ENCODE peak calls at places on chromosomes 6 and 20, in eight cellular contexts. One of them, this sample, is unnamed. For H3K36me3, the result is how much of the 10 kb centered on the place peaks cover.

GRCh38 chr6:96899019-96899418 is 1.3 kb upstream of the NDUFAF4 start:
- DNase-seq in A673: peak
- DNase-seq in left ventricle myocardium inferior: no peak
- DNase-seq in kidney: no peak
- DNase-seq in neuronal stem cell: no peak
- DNase-seq in small intestine: peak
- DNase-seq in heart left ventricle: no peak
- DNase-seq in upper lobe of right lung: no peak
- DNase-seq in this sample: no peak

GRCh38 chr6:159151266-159151855 is 17.8 kb upstream of the FNDC1 start:
- DNase-seq in A673: peak
- DNase-seq in left ventricle myocardium inferior: peak
- DNase-seq in kidney: no peak
- DNase-seq in neuronal stem cell: no peak
- DNase-seq in small intestine: peak
- DNase-seq in heart left ventricle: peak
- DNase-seq in upper lobe of right lung: no peak
- DNase-seq in this sample: no peak

GRCh38 chr6:134437376-134437775 is 119.5 kb upstream of the SGK1 start:
- DNase-seq in A673: peak
- DNase-seq in left ventricle myocardium inferior: no peak
- DNase-seq in kidney: no peak
- DNase-seq in neuronal stem cell: no peak
- DNase-seq in small intestine: peak
- DNase-seq in heart left ventricle: no peak
- DNase-seq in upper lobe of right lung: no peak
- DNase-seq in this sample: no peak

GRCh38 chr6:165988757-165989456 is 178.7 kb downstream of the TBXT start:
- DNase-seq in A673: no peak
- DNase-seq in left ventricle myocardium inferior: no peak
- DNase-seq in kidney: peak
- DNase-seq in neuronal stem cell: no peak
- DNase-seq in small intestine: no peak
- DNase-seq in heart left ventricle: no peak
- DNase-seq in upper lobe of right lung: no peak
- DNase-seq in this sample: no peak

GRCh38 chr6:143806282-143807102 is 36.6 kb upstream of the LTV1 start:
- DNase-seq in A673: no peak
- DNase-seq in left ventricle myocardium inferior: no peak
- DNase-seq in kidney: no peak
- DNase-seq in neuronal stem cell: no peak
- DNase-seq in small intestine: no peak
- DNase-seq in heart left ventricle: no peak
- DNase-seq in upper lobe of right lung: no peak
- DNase-seq in this sample: no peak

GRCh38 chr6:43820486-43820885 is 50.5 kb downstream of the VEGFA start:
- DNase-seq in A673: no peak
- DNase-seq in left ventricle myocardium inferior: no peak
- DNase-seq in kidney: peak
- DNase-seq in neuronal stem cell: no peak
- DNase-seq in small intestine: no peak
- DNase-seq in heart left ventricle: no peak
- DNase-seq in upper lobe of right lung: no peak
- DNase-seq in this sample: no peak

GRCh38 chr6:11282875-11283274 is 50.4 kb upstream of the NEDD9 start:
- DNase-seq in A673: no peak
- DNase-seq in left ventricle myocardium inferior: no peak
- DNase-seq in kidney: no peak
- DNase-seq in neuronal stem cell: no peak
- DNase-seq in small intestine: no peak
- DNase-seq in heart left ventricle: no peak
- DNase-seq in upper lobe of right lung: no peak
- DNase-seq in this sample: no peak

GRCh38 chr6:30686908-30687658 is 638 bp upstream of the PPP1R18 start:
- DNase-seq in A673: peak
- DNase-seq in left ventricle myocardium inferior: peak
- DNase-seq in kidney: peak
- DNase-seq in neuronal stem cell: peak
- DNase-seq in small intestine: peak
- DNase-seq in heart left ventricle: peak
- DNase-seq in upper lobe of right lung: peak
- DNase-seq in this sample: no peak

GRCh38 chr6:24980507-24981384 is 45.0 kb upstream of the RIPOR2 start:
- DNase-seq in A673: peak
- DNase-seq in left ventricle myocardium inferior: no peak
- DNase-seq in kidney: no peak
- DNase-seq in neuronal stem cell: peak
- DNase-seq in small intestine: no peak
- DNase-seq in heart left ventricle: no peak
- DNase-seq in upper lobe of right lung: no peak
- DNase-seq in this sample: peak

GRCh38 chr6:154548130-154548830 is 37.8 kb upstream of the CNKSR3 start:
- DNase-seq in A673: no peak
- DNase-seq in left ventricle myocardium inferior: peak
- DNase-seq in kidney: peak
- DNase-seq in neuronal stem cell: no peak
- DNase-seq in small intestine: peak
- DNase-seq in heart left ventricle: no peak
- DNase-seq in upper lobe of right lung: no peak
- DNase-seq in this sample: no peak

GRCh38 chr6:15714658-15715057 is 51.8 kb upstream of the DTNBP1 start:
- DNase-seq in A673: no peak
- DNase-seq in left ventricle myocardium inferior: no peak
- DNase-seq in kidney: no peak
- DNase-seq in neuronal stem cell: no peak
- DNase-seq in small intestine: no peak
- DNase-seq in heart left ventricle: no peak
- DNase-seq in upper lobe of right lung: no peak
- DNase-seq in this sample: no peak

GRCh38 chr20:8334641-8335040 is 202.6 kb downstream of the PLCB1 start:
- DNase-seq in A673: no peak
- DNase-seq in left ventricle myocardium inferior: no peak
- DNase-seq in kidney: no peak
- DNase-seq in neuronal stem cell: no peak
- DNase-seq in small intestine: peak
- DNase-seq in heart left ventricle: no peak
- DNase-seq in upper lobe of right lung: no peak
- DNase-seq in this sample: no peak

GRCh38 chr20:8335059-8335458 is 203.0 kb downstream of the PLCB1 start:
- DNase-seq in A673: no peak
- DNase-seq in left ventricle myocardium inferior: no peak
- DNase-seq in kidney: no peak
- DNase-seq in neuronal stem cell: no peak
- DNase-seq in small intestine: peak
- DNase-seq in heart left ventricle: no peak
- DNase-seq in upper lobe of right lung: no peak
- DNase-seq in this sample: no peak

GRCh38 chr20:8331740-8332412 is 199.8 kb downstream of the PLCB1 start:
- DNase-seq in A673: peak
- DNase-seq in left ventricle myocardium inferior: peak
- DNase-seq in kidney: peak
- DNase-seq in neuronal stem cell: no peak
- DNase-seq in small intestine: no peak
- DNase-seq in heart left ventricle: no peak
- DNase-seq in upper lobe of right lung: no peak
- DNase-seq in this sample: no peak

GRCh38 chr20:8330316-8330784 is 198.3 kb downstream of the PLCB1 start:
- DNase-seq in A673: no peak
- DNase-seq in left ventricle myocardium inferior: no peak
- DNase-seq in kidney: no peak
- DNase-seq in neuronal stem cell: no peak
- DNase-seq in small intestine: no peak
- DNase-seq in heart left ventricle: no peak
- DNase-seq in upper lobe of right lung: no peak
- DNase-seq in this sample: no peak

GRCh38 chr20:8330785-8331699 is 199.0 kb downstream of the PLCB1 start:
- DNase-seq in A673: no peak
- DNase-seq in left ventricle myocardium inferior: no peak
- DNase-seq in kidney: no peak
- DNase-seq in neuronal stem cell: no peak
- DNase-seq in small intestine: no peak
- DNase-seq in heart left ventricle: no peak
- DNase-seq in upper lobe of right lung: no peak
- DNase-seq in this sample: no peak
- H3K27ac ChIP-seq in A673: no peak
- H3K27ac ChIP-seq in left ventricle myocardium inferior: no peak
- H3K27ac ChIP-seq in kidney: no peak
- H3K27ac ChIP-seq in neuronal stem cell: no peak
- H3K27ac ChIP-seq in small intestine: no peak
- H3K27ac ChIP-seq in heart left ventricle: no peak
- H3K27ac ChIP-seq in upper lobe of right lung: no peak
- H3K27ac ChIP-seq in this sample: no peak

GRCh38 chr20:17611540-17612286 is 41.8 kb downstream of the DSTN start:
- DNase-seq in A673: no peak
- DNase-seq in left ventricle myocardium inferior: no peak
- DNase-seq in kidney: peak
- DNase-seq in neuronal stem cell: no peak
- DNase-seq in small intestine: peak
- DNase-seq in heart left ventricle: peak
- DNase-seq in upper lobe of right lung: peak
- DNase-seq in this sample: no peak

GRCh38 chr20:17611290-17611539 is 41.3 kb downstream of the DSTN start:
- DNase-seq in A673: no peak
- DNase-seq in left ventricle myocardium inferior: no peak
- DNase-seq in kidney: no peak
- DNase-seq in neuronal stem cell: no peak
- DNase-seq in small intestine: peak
- DNase-seq in heart left ventricle: no peak
- DNase-seq in upper lobe of right lung: no peak
- DNase-seq in this sample: no peak

GRCh38 chr20:17610566-17611289 is 40.9 kb downstream of the DSTN start:
- DNase-seq in A673: no peak
- DNase-seq in left ventricle myocardium inferior: no peak
- DNase-seq in kidney: peak
- DNase-seq in neuronal stem cell: no peak
- DNase-seq in small intestine: peak
- DNase-seq in heart left ventricle: peak
- DNase-seq in upper lobe of right lung: peak
- DNase-seq in this sample: no peak

GRCh38 chr20:17608701-17609497 is 39.0 kb downstream of the DSTN start:
- DNase-seq in A673: no peak
- DNase-seq in left ventricle myocardium inferior: no peak
- DNase-seq in kidney: no peak
- DNase-seq in neuronal stem cell: no peak
- DNase-seq in small intestine: no peak
- DNase-seq in heart left ventricle: no peak
- DNase-seq in upper lobe of right lung: no peak
- DNase-seq in this sample: no peak

DNA sequence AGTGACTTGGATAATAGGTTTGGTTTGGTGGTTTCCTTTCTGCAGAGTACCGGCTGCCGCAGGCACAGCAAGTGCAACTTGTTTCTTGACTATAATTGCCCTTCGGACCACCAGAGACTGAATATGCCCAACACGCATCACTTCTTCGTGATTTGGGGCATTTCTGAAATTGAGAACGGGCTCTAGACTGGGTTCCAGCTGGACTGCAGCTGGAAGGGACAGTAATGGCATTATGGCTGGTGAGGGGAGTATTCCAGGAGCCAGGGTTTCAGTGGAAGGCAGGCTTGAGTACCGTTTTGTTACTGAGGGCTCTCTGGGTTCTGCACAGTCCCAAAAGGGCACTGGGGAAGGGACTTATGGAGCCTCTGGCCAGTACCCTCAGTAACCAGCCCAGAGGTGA is 40.1 kb downstream of the DSTN start:
- DNase-seq in A673: no peak
- DNase-seq in left ventricle myocardium inferior: no peak
- DNase-seq in kidney: no peak
- DNase-seq in neuronal stem cell: no peak
- DNase-seq in small intestine: no peak
- DNase-seq in heart left ventricle: no peak
- DNase-seq in upper lobe of right lung: no peak
- DNase-seq in this sample: no peak
- H3K36me3 ChIP-seq in A673: under half
- H3K36me3 ChIP-seq in left ventricle myocardium inferior: under half
- H3K36me3 ChIP-seq in kidney: under half
- H3K36me3 ChIP-seq in neuronal stem cell: under half
- H3K36me3 ChIP-seq in small intestine: under half
- H3K36me3 ChIP-seq in heart left ventricle: half or more
- H3K36me3 ChIP-seq in upper lobe of right lung: half or more
- H3K36me3 ChIP-seq in this sample: under half

GRCh38 chr6:39811835-39812345 is 19.7 kb downstream of the DAAM2 start:
- DNase-seq in A673: no peak
- DNase-seq in left ventricle myocardium inferior: no peak
- DNase-seq in kidney: no peak
- DNase-seq in neuronal stem cell: no peak
- DNase-seq in small intestine: no peak
- DNase-seq in heart left ventricle: no peak
- DNase-seq in upper lobe of right lung: no peak
- DNase-seq in this sample: no peak
- H3K27ac ChIP-seq in A673: no peak
- H3K27ac ChIP-seq in left ventricle myocardium inferior: peak
- H3K27ac ChIP-seq in kidney: no peak
- H3K27ac ChIP-seq in neuronal stem cell: no peak
- H3K27ac ChIP-seq in small intestine: no peak
- H3K27ac ChIP-seq in heart left ventricle: no peak
- H3K27ac ChIP-seq in upper lobe of right lung: no peak
- H3K27ac ChIP-seq in this sample: no peak

GRCh38 chr20:62004614-62005013 is 61.1 kb downstream of the TAF4 start:
- DNase-seq in A673: no peak
- DNase-seq in left ventricle myocardium inferior: no peak
- DNase-seq in kidney: no peak
- DNase-seq in neuronal stem cell: no peak
- DNase-seq in small intestine: no peak
- DNase-seq in heart left ventricle: no peak
- DNase-seq in upper lobe of right lung: no peak
- DNase-seq in this sample: no peak
- H3K36me3 ChIP-seq in A673: half or more
- H3K36me3 ChIP-seq in left ventricle myocardium inferior: half or more
- H3K36me3 ChIP-seq in kidney: under half
- H3K36me3 ChIP-seq in neuronal stem cell: half or more
- H3K36me3 ChIP-seq in small intestine: under half
- H3K36me3 ChIP-seq in heart left ventricle: half or more
- H3K36me3 ChIP-seq in upper lobe of right lung: half or more
- H3K36me3 ChIP-seq in this sample: under half

GRCh38 chr6:62265906-62266305 is 20.1 kb downstream of the KHDRBS2 start:
- DNase-seq in A673: no peak
- DNase-seq in left ventricle myocardium inferior: no peak
- DNase-seq in kidney: no peak
- DNase-seq in neuronal stem cell: no peak
- DNase-seq in small intestine: no peak
- DNase-seq in heart left ventricle: no peak
- DNase-seq in upper lobe of right lung: no peak
- DNase-seq in this sample: no peak

GRCh38 chr6:62262283-62262682 is 23.7 kb downstream of the KHDRBS2 start:
- DNase-seq in A673: no peak
- DNase-seq in left ventricle myocardium inferior: no peak
- DNase-seq in kidney: no peak
- DNase-seq in neuronal stem cell: no peak
- DNase-seq in small intestine: no peak
- DNase-seq in heart left ventricle: no peak
- DNase-seq in upper lobe of right lung: no peak
- DNase-seq in this sample: no peak
- H3K27ac ChIP-seq in A673: no peak
- H3K27ac ChIP-seq in left ventricle myocardium inferior: no peak
- H3K27ac ChIP-seq in kidney: no peak
- H3K27ac ChIP-seq in neuronal stem cell: no peak
- H3K27ac ChIP-seq in small intestine: no peak
- H3K27ac ChIP-seq in heart left ventricle: no peak
- H3K27ac ChIP-seq in upper lobe of right lung: no peak
- H3K27ac ChIP-seq in this sample: no peak